ENCODE peak calls at places on chromosomes 7 and 10, in seven cellular contexts. S is H4; U is T-helper 2 cell treated with Interferon-gamma antibody and Interleukin-4, amounts not matched to agents 5 μg/mL and 100 μg/mL, for 36 hours; Z is PC-9; C is ureter; D is HEK293T; G is RPMI7951. N is an unnamed sample.

GRCh38 chr10:62805139-62806092 is 896 bp downstream of the ADO start:
- DNase-seq in U (peak), G (peak), C (peak), Z (peak), S (no peak), D (no peak), N (no peak)

GRCh38 chr10:58818889-58819288 is 306.2 kb downstream of the BICC1 start:
- DNase-seq in Z (peak), U (no peak), C (no peak), G (peak), D (no peak), S (peak), N (no peak)

GRCh38 chr7:156848979-156849378 is 44.0 kb downstream of the LMBR1 start:
- DNase-seq in Z (no peak), G (no peak), S (no peak), D (no peak), U (no peak), C (no peak), N (no peak)

GRCh38 chr7:46525876-46526275 is 604.8 kb upstream of the IGFBP3 start:
- DNase-seq in Z (no peak), S (peak), U (no peak), C (no peak), D (no peak), G (peak), N (no peak)

GRCh38 chr7:1912472-1913289 is 242.6 kb downstream of the ELFN1 start:
- DNase-seq in C (no peak), S (no peak), G (no peak), Z (no peak), U (no peak), D (no peak), N (peak)

GRCh38 chr7:128795129-128795528 is 3.4 kb downstream of the CCDC136 start:
- DNase-seq in C (no peak), Z (no peak), D (no peak), U (no peak), G (no peak), S (no peak), N (no peak)

GRCh38 chr10:110415809-110416208 is 81.9 kb upstream of the DUSP5 start:
- DNase-seq in C (no peak), U (no peak), Z (no peak), G (no peak), D (no peak), S (no peak), N (no peak)

GRCh38 chr10:19294233-19294632 is 245.6 kb downstream of the MALRD1 start:
- DNase-seq in G (no peak), Z (no peak), C (no peak), S (no peak), D (no peak), U (no peak), N (no peak)

GRCh38 chr10:62577666-62578291 is 203.6 kb downstream of the ZNF365 start:
- DNase-seq in S (no peak), C (no peak), G (peak), D (no peak), Z (no peak), U (no peak), N (no peak)

GRCh38 chr7:82105463-82105862 is 335.6 kb upstream of the HGF start:
- DNase-seq in S (peak), G (peak), C (no peak), D (no peak), Z (peak), U (no peak), N (no peak)